ENCODE peak calls at places on chromosomes 3 and 15, in five cellular contexts. B is psoas muscle, N is ovary, K is coronary artery, Q is Panc1. I is an unnamed sample.

GRCh38 chr3:51963951-51964451 is 3.3 kb downstream of the PCBP4 start:
- DNase-seq in B (peak; percentile 66), N (no peak), K (no peak), Q (no peak), I (no peak)

GRCh38 chr15:89019436-89019835 is 68.8 kb upstream of the ABHD2 start:
- DNase-seq in B (no peak), N (no peak), K (no peak), Q (no peak), I (no peak)

GRCh38 chr3:163315786-163316185 is 1762.5 kb downstream of the SI start:
- DNase-seq in B (no peak), N (no peak), K (no peak), Q (peak; percentile 7), I (no peak)

GRCh38 chr3:20254268-20255117 is 68.5 kb upstream of the SGO1 start:
- DNase-seq in B (no peak), N (no peak), K (no peak), Q (no peak), I (no peak)

GRCh38 chr3:133135303-133135702 is 97.1 kb downstream of the TMEM108 start:
- DNase-seq in B (no peak), N (no peak), K (no peak), Q (no peak), I (no peak)

GRCh38 chr15:77497108-77497737 is 76.5 kb downstream of the HMG20A start:
- DNase-seq in B (peak; percentile 72), N (peak; percentile 64), K (no peak), Q (no peak), I (peak; percentile 78)

GRCh38 chr3:147963711-147964110 is 554.5 kb downstream of the ZIC1 start:
- DNase-seq in B (no peak), N (no peak), K (no peak), Q (no peak), I (no peak)

GRCh38 chr3:45992820-45993219 is 2.8 kb downstream of the FYCO1 start:
- DNase-seq in B (no peak), N (no peak), K (no peak), Q (no peak), I (no peak)

GRCh38 chr15:76206325-76206976 is 104.8 kb downstream of the ETFA start:
- DNase-seq in B (peak; percentile 82), N (peak; percentile 71), K (no peak), Q (no peak), I (peak; percentile 94)

GRCh38 chr3:195247086-195247862 is 23.7 kb downstream of the XXYLT1 start:
- DNase-seq in B (no peak), N (peak; percentile 11), K (peak; percentile 65), Q (no peak), I (no peak)

GRCh38 chr3:195763843-195764825 is 43.4 kb downstream of the MUC20 start:
- DNase-seq in B (no peak), N (no peak), K (no peak), Q (no peak), I (no peak)

GRCh38 chr3:49865198-49865784 is 4.4 kb downstream of the CAMKV start:
- DNase-seq in B (no peak), N (no peak), K (no peak), Q (no peak), I (no peak)

GRCh38 chr3:101184111-101184510 is 136.3 kb downstream of the IMPG2 start:
- DNase-seq in B (no peak), N (no peak), K (no peak), Q (no peak), I (no peak)

GRCh38 chr15:59410448-59410896 is 27.5 kb upstream of the FAM81A start:
- DNase-seq in B (no peak), N (no peak), K (no peak), Q (no peak), I (no peak)

GRCh38 chr3:37700849-37701248 is 160.8 kb upstream of the CTDSPL start:
- DNase-seq in B (no peak), N (no peak), K (no peak), Q (no peak), I (no peak)

GRCh38 chr3:133887075-133887950 is 8.4 kb downstream of the RAB6B start:
- DNase-seq in B (no peak), N (no peak), K (no peak), Q (no peak), I (no peak)

GRCh38 chr3:154125378-154126030 is 4.3 kb downstream of the ARHGEF26 start:
- DNase-seq in B (no peak), N (no peak), K (no peak), Q (no peak), I (no peak)

GRCh38 chr15:50463423-50464358 is 39.5 kb downstream of the USP8 start:
- DNase-seq in B (no peak), N (no peak), K (no peak), Q (no peak), I (no peak)

GRCh38 chr3:14925729-14926591 is 21.4 kb upstream of the NR2C2 start:
- DNase-seq in B (no peak), N (no peak), K (no peak), Q (peak; percentile 47), I (no peak)

GRCh38 chr15:62781081-62781497 is 261.5 kb upstream of the TPM1 start:
- DNase-seq in B (no peak), N (no peak), K (no peak), Q (no peak), I (no peak)

GRCh38 chr3:182889948-182890629 is 90.2 kb downstream of the DCUN1D1 start:
- DNase-seq in B (no peak), N (no peak), K (no peak), Q (no peak), I (no peak)

GRCh38 chr3:192825657-192826200 is 91.9 kb downstream of the MB21D2 start:
- DNase-seq in B (no peak), N (no peak), K (no peak), Q (no peak), I (no peak)

DNA sequence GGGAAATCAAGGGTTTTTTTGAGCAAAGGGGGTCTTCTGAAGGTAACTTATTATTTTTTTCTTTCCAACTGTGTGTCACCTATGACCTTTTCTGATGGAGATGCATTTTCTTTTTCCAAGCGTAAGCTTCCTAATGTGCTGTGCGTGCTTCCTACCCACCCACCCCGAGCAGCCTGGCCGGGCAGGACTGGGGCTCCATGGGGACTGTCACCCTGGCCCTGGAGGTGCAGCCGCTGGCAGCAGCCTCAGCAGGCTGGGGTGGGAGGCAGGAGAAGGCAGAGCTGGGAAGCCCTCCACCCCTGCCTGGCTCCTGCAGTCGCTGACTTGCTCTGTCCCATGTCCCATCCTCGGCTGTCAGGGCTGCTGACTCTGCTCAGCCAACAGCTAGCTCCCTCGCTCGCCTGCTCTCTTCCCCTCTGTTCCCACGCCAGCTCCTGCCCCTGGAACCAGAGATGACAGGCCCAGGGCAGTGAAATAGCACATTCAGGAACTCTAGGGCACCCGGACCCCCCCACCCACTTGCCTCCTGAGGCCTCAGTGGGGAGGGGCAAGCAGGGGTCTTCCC is 21.4 kb downstream of the IDH2 start:
- DNase-seq in B (no peak), N (no peak), K (no peak), Q (no peak), I (peak; percentile 41)
- H3K27ac ChIP-seq in B (no peak overlapping the region), N (no peak overlapping the region), K (no peak overlapping the region), Q (no peak overlapping the region), I (no peak overlapping the region)

GRCh38 chr3:11057655-11058054 is 65.1 kb downstream of the SLC6A1 start:
- DNase-seq in B (no peak), N (no peak), K (no peak), Q (no peak), I (no peak)

GRCh38 chr3:11059799-11060115 is 67.2 kb downstream of the SLC6A1 start:
- DNase-seq in B (no peak), N (no peak), K (no peak), Q (no peak), I (no peak)

GRCh38 chr3:11062704-11063103 is 70.2 kb downstream of the SLC6A1 start:
- DNase-seq in B (no peak), N (no peak), K (no peak), Q (no peak), I (no peak)

GRCh38 chr3:11059090-11059798 is 66.7 kb downstream of the SLC6A1 start:
- DNase-seq in B (peak; percentile 37), N (peak; percentile 53), K (no peak), Q (peak; percentile 32), I (no peak)

GRCh38 chr3:11060500-11061251 is 68.1 kb downstream of the SLC6A1 start:
- DNase-seq in B (peak; percentile 73), N (peak; percentile 78), K (no peak), Q (no peak), I (peak; percentile 27)
- TF ChIP-seq CTCF in B (peak; percentile 75), N (peak; percentile 86), K (peak; percentile 79), Q (peak; percentile 89), I (peak; percentile 59)

DNA sequence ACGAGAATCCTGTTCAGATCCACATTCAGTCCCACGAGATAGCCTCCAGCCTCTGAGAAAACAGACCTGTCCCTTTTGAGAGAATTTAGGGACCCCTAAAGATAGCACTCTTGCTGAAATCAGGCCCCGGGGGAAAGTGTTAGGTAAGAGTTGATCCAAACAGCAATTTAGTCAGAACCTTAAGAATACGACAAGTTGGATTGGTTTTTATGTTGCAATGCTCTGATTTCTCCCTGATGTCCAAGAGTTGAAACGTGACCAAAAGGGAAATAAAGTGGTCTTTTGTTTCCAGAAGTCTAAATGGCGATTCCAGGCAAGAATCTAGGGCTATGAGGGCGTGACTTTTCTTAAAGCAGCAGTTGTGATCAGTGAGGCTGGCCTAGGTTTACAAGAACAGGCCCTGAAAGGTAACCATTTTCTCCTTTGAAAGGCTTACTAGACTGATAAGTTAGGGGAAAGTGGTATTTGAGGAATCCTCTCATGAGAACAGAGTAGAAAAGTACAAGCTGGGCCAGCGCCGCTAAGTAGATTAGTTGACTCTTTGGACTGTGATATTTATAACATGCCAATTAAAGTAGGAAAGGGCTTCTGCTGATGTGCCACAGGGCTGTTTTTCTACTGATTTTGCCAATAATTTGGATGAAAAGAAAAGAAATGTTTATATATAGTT is 4.9 kb downstream of the MAN2A2 start:
- DNase-seq in B (no peak), N (no peak), K (no peak), Q (no peak), I (no peak)
- H3K27ac ChIP-seq in B (no peak overlapping the region), N (no peak overlapping the region), K (peak overlapping the region; percentile 61), Q (no peak overlapping the region), I (no peak overlapping the region)

GRCh38 chr15:70523192-70523591 is 240.2 kb downstream of the UACA start:
- DNase-seq in B (no peak), N (no peak), K (peak; percentile 8), Q (no peak), I (no peak)

GRCh38 chr15:70523634-70524033 is 239.7 kb downstream of the UACA start:
- DNase-seq in B (no peak), N (no peak), K (peak; percentile 29), Q (no peak), I (no peak)

GRCh38 chr15:70522323-70522966 is 240.9 kb downstream of the UACA start:
- DNase-seq in B (no peak), N (no peak), K (peak; percentile 24), Q (no peak), I (no peak)

GRCh38 chr15:70519616-70520015 is 243.7 kb downstream of the UACA start:
- DNase-seq in B (no peak), N (no peak), K (no peak), Q (no peak), I (no peak)

DNA sequence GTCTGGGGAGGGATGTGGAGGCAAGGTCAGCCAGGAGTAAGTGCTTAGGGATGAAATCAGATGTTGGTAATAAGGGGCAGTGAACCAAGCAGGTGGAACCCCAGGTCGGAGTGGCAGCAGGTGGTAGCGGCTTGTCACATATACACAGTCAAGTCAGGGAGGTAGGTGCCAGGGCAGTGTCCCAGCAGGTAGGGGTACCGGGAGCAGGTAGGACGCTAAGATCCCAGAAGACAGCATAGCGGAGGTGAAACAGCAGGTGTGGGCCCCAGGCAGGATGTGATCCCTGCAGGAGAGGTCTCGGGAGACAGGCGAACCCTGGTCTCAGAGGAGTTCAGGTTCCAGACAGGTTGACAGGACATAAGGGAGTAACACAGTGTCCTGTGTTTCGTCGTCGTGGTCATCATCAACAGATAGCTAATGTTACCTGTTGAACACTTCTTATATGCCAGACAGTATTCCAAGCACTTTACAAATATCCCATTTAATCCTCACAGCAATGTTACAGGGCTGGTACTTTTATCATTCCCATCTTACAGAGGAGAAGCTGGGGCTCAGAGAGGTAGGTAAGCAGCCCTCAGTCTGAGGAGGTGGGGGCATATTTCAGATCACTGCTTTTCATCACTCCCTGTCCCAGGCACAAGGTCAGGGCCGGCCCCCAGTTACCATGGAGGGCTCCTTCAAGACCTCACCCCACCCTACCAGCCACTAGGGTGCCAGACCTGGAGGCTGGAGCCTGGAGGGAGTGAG is 241.6 kb downstream of the UACA start:
- DNase-seq in B (no peak), N (no peak), K (peak; percentile 45), Q (no peak), I (no peak)
- TF ChIP-seq CTCF in B (no peak), N (no peak), K (no peak), Q (no peak), I (no peak)

I was measured in pancreas.